ENCODE peak calls at places on chromosomes 7 and 10, in ten cellular contexts. F is aorta; X is stomach; O is left ventricle myocardium inferior; A is CD8-positive, alpha-beta T cell; N is neural progenitor cell; V is mesendoderm; R is heart left ventricle; B is upper lobe of right lung; G is NT2/D1. H is an unnamed sample.

GRCh38 chr7:107890493-107890961 is 456 bp upstream of the DLD start:
- DNase-seq in F (no peak), X (no peak), O (no peak), A (no peak), N (no peak), V (no peak), R (no peak), B (no peak), G (no peak), H (no peak)

GRCh38 chr10:34252111-34252510 is 563.0 kb downstream of the PARD3 start:
- DNase-seq in F (no peak), X (peak; percentile 52), O (no peak), A (no peak), N (no peak), V (peak; percentile 95), R (peak; percentile 22), B (no peak), G (no peak), H (peak; percentile 34)

GRCh38 chr10:3787001-3787400 is 2.0 kb upstream of the KLF6 start:
- DNase-seq in F (no peak), X (no peak), O (no peak), A (no peak), N (no peak), V (no peak), R (no peak), B (no peak), G (no peak), H (no peak)

GRCh38 chr7:77727527-77727926 is 31.3 kb downstream of the RSBN1L start:
- DNase-seq in F (no peak), X (no peak), O (no peak), A (no peak), N (no peak), V (no peak), R (no peak), B (no peak), G (no peak), H (no peak)

GRCh38 chr10:115092555-115093285 is 445 bp upstream of the ATRNL1 start:
- DNase-seq in F (peak; percentile 80), X (no peak), O (no peak), A (no peak), N (peak; percentile 80), V (peak; percentile 83), R (peak; percentile 27), B (peak; percentile 49), G (peak; percentile 25), H (peak; percentile 70)

GRCh38 chr7:100612730-100613446 is 548 bp downstream of the MOSPD3 start:
- DNase-seq in F (no peak), X (no peak), O (no peak), A (no peak), N (peak; percentile 62), V (no peak), R (no peak), B (peak; percentile 69), G (no peak), H (no peak)

GRCh38 chr7:31095286-31096197 is 43.4 kb downstream of the ADCYAP1R1 start:
- DNase-seq in F (peak; percentile 57), X (peak; percentile 11), O (no peak), A (no peak), N (no peak), V (no peak), R (no peak), B (peak; percentile 50), G (no peak), H (no peak)

GRCh38 chr10:132400547-132401151 is 3.6 kb downstream of the PWWP2B start:
- DNase-seq in F (no peak), X (no peak), O (no peak), A (no peak), N (no peak), V (no peak), R (peak; percentile 30), B (peak; percentile 68), G (no peak), H (peak; percentile 62)

GRCh38 chr7:104156842-104157277 is 51.0 kb downstream of the ORC5 start:
- DNase-seq in F (no peak), X (no peak), O (no peak), A (no peak), N (peak; percentile 32), V (peak; percentile 48), R (no peak), B (no peak), G (no peak), H (no peak)

GRCh38 chr10:33216661-33217427 is 117.6 kb downstream of the NRP1 start:
- DNase-seq in F (no peak), X (no peak), O (no peak), A (no peak), N (no peak), V (no peak), R (no peak), B (no peak), G (no peak), H (no peak)

GRCh38 chr10:79495306-79495705 is 17.0 kb upstream of the EIF5AL1 start:
- DNase-seq in F (no peak), X (no peak), O (no peak), A (no peak), N (no peak), V (no peak), R (no peak), B (no peak), G (no peak), H (no peak)

GRCh38 chr7:26202019-26202985 is 757 bp downstream of the CBX3 start:
- DNase-seq in F (peak; percentile 88), X (peak; percentile 38), O (peak; percentile 60), A (peak; percentile 47), N (peak; percentile 73), V (no peak), R (peak; percentile 67), B (peak; percentile 84), G (no peak), H (peak; percentile 87)

GRCh38 chr7:157383868-157384267 is 47.1 kb downstream of the DNAJB6 start:
- DNase-seq in F (no peak), X (no peak), O (no peak), A (no peak), N (no peak), V (no peak), R (no peak), B (no peak), G (no peak), H (no peak)

GRCh38 chr7:157384301-157384700 is 47.5 kb downstream of the DNAJB6 start:
- DNase-seq in F (peak; percentile 57), X (peak; percentile 20), O (no peak), A (no peak), N (peak; percentile 16), V (no peak), R (no peak), B (no peak), G (no peak), H (no peak)

GRCh38 chr7:157391036-157391710 is 54.4 kb downstream of the DNAJB6 start:
- DNase-seq in F (peak; percentile 39), X (no peak), O (no peak), A (no peak), N (no peak), V (no peak), R (no peak), B (no peak), G (no peak), H (no peak)

GRCh38 chr7:157389951-157390730 is 53.3 kb downstream of the DNAJB6 start:
- DNase-seq in F (peak; percentile 56), X (no peak), O (no peak), A (no peak), N (no peak), V (no peak), R (peak; percentile 32), B (no peak), G (no peak), H (no peak)

GRCh38 chr7:157386979-157387800 is 50.4 kb downstream of the DNAJB6 start:
- DNase-seq in F (peak; percentile 93), X (peak; percentile 86), O (peak; percentile 84), A (peak; percentile 82), N (peak; percentile 84), V (peak; percentile 95), R (peak; percentile 92), B (peak; percentile 80), G (peak; percentile 81), H (peak; percentile 93)
- H3K4me3 ChIP-seq in F (no peak overlapping the region), X (no peak overlapping the region), O (no peak overlapping the region), A (no peak overlapping the region), N (no peak overlapping the region), V (no peak overlapping the region), R (no peak overlapping the region), B (no peak overlapping the region), G (no peak overlapping the region), H (no peak overlapping the region)

DNA sequence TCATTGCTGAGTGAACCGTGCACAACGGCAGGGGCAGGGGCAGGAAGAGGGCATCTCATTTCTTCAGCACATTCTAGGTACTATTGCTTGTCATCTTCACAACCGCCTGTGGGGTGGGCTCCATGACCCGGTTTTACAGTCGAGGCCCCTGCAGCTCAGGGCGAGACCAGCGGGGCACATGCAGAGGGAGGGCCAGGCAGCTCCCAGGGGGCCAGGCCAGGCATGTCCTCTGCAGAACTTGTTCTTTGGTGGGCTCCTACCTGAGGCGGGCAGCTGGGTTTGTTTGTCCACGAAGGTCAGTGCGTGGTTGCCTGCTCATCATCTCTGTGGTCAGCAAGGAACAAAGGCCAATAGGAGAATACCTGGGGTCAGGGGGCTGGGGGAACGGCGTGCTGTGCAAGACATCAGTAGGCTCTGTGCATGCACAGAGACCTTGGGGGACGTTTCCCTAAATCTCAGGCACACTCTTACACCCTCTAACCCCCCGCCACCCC is 75.1 kb upstream of the LEP start:
- DNase-seq in F (no peak), X (no peak), O (no peak), A (no peak), N (no peak), V (peak; percentile 4), R (no peak), B (no peak), G (no peak), H (no peak)
- H3K27me3 ChIP-seq in F (peaks cover 2% of the 10 kb centered on the region), X (peaks cover 14% of the 10 kb centered on the region), O (peaks cover 100% of the 10 kb centered on the region), A (peaks cover 13% of the 10 kb centered on the region), N (peaks cover 100% of the 10 kb centered on the region), V (peaks cover 32% of the 10 kb centered on the region), R (peaks cover 94% of the 10 kb centered on the region), B (peaks cover 69% of the 10 kb centered on the region), G (peaks cover 64% of the 10 kb centered on the region), H (no peaks in the 10 kb centered on the region)

DNA sequence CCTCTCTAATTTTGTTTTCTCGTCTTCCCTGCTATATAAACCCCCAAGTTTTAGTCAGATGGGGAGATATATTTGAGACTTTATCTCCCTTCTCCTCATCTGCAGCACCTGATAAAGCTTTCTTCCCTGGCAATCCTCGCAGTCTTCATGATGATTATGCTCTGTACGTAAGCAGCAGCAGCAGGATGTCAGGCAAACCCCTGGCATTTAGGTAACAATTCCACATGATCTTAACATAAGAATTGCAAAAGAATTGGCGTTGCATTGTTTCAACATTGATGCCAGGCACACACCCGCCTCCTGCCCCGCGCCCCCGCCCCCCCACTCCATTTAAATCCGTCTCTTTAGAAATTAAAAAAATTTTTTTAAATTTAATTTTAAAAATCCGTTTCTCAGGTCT is 6.1 kb downstream of the PKD1L1 start:
- DNase-seq in F (no peak), X (no peak), O (no peak), A (no peak), N (no peak), V (no peak), R (no peak), B (no peak), G (no peak), H (no peak)
- H3K4me1 ChIP-seq in F (no peaks in the 10 kb centered on the region), X (no peaks in the 10 kb centered on the region), O (peaks cover 92% of the 10 kb centered on the region), A (no peaks in the 10 kb centered on the region), N (peaks cover 4% of the 10 kb centered on the region), V (no peaks in the 10 kb centered on the region), R (peaks cover 33% of the 10 kb centered on the region), B (peaks cover 29% of the 10 kb centered on the region), G (peaks cover 10% of the 10 kb centered on the region), H (peaks cover 16% of the 10 kb centered on the region)

GRCh38 chr7:65731129-65731528 is 141.7 kb upstream of the VKORC1L1 start:
- DNase-seq in F (no peak), X (no peak), O (no peak), A (no peak), N (no peak), V (no peak), R (no peak), B (no peak), G (no peak), H (no peak)

GRCh38 chr7:65731562-65732035 is 141.3 kb upstream of the VKORC1L1 start:
- DNase-seq in F (no peak), X (peak; percentile 37), O (peak; percentile 18), A (no peak), N (peak; percentile 73), V (peak; percentile 79), R (no peak), B (peak; percentile 77), G (peak; percentile 61), H (no peak)
- H3K4me3 ChIP-seq in F (no peak overlapping the region), X (peak overlapping the region; percentile 49), O (peak overlapping the region; percentile 57), A (no peak overlapping the region), N (peak overlapping the region; percentile 53), V (peak overlapping the region; percentile 22), R (peak overlapping the region; percentile 43), B (peak overlapping the region; percentile 46), G (peak overlapping the region; percentile 39), H (peak overlapping the region; percentile 4)

H was measured in right cardiac atrium.